ENCODE peak calls at places on chromosome X, in six cellular contexts. W, M, S, O, X and B are unnamed samples.

GRCh38 chrX:108156082-108156481 is 64.5 kb downstream of the ATG4A start:
- DNase-seq in W (no peak), M (no peak), S (no peak), O (no peak), X (no peak), B (no peak)

GRCh38 chrX:53584891-53585290 is 101.6 kb downstream of the HUWE1 start:
- DNase-seq in W (no peak), M (no peak), S (no peak), O (no peak), X (no peak), B (no peak)

GRCh38 chrX:39065051-39065871 is 264.0 kb downstream of the MID1IP1 start:
- DNase-seq in W (no peak), M (no peak), S (no peak), O (no peak), X (no peak), B (peak)

GRCh38 chrX:84187501-84188319 is at the start of gene RPS6KA6:
- DNase-seq in W (no peak), M (peak), S (peak), O (peak), X (peak), B (peak)

GRCh38 chrX:2540426-2540942 is 39.7 kb upstream of the DHRSX start:
- DNase-seq in W (no peak), M (no peak), S (no peak), O (no peak), X (no peak), B (no peak)

GRCh38 chrX:49993661-49994060 is 71.3 kb downstream of the CLCN5 start:
- DNase-seq in W (no peak), M (no peak), S (no peak), O (no peak), X (no peak), B (no peak)

GRCh38 chrX:70479970-70480659 is 35.5 kb downstream of the DLG3 start:
- DNase-seq in W (no peak), M (no peak), S (no peak), O (no peak), X (peak), B (no peak)

GRCh38 chrX:2697741-2698294 is 6.7 kb downstream of the CD99 start:
- DNase-seq in W (no peak), M (no peak), S (no peak), O (no peak), X (no peak), B (no peak)

GRCh38 chrX:48539345-48540014 is at the start of gene TBC1D25:
- DNase-seq in W (peak), M (peak), S (peak), O (peak), X (peak), B (peak)
- TF ChIP-seq CTCF in W (peak), M (peak), S (peak), O (peak), X (peak), B (peak)

GRCh38 chrX:122703762-122704161 is 480.3 kb upstream of the GRIA3 start:
- DNase-seq in W (no peak), M (no peak), S (peak), O (no peak), X (peak), B (no peak)
- TF ChIP-seq CTCF in W (no peak), M (no peak), S (peak), O (no peak), X (peak), B (no peak)

GRCh38 chrX:102341867-102342266 is 94.9 kb downstream of the NXF2 start:
- DNase-seq in W (no peak), M (peak), S (no peak), O (no peak), X (no peak), B (no peak)
- TF ChIP-seq CTCF in W (peak), M (peak), S (peak), O (no peak), X (no peak), B (peak)

DNA sequence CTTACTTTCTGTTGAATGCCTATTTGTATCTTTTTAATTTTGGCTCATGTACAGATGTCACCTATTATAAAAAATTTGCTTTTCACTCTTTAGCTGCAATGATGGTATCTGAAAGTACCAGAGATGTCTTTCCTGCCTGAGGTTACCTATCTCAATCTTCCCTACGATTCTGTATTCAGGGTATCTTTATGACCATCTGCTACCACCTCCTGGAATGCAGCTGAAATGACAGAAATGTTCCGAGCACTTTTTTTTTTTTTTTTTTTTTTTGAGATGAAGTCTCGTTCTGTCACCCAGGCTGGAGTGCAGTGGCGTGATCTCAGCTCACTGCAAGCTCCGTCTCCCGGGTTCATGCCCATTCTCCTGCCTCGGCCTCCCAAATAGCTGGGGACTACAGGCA is 136.4 kb downstream of the REPS2 start:
- DNase-seq in W (no peak), M (peak), S (peak), O (no peak), X (peak), B (no peak)
- TF ChIP-seq CTCF in W (no peak), M (peak), S (peak), O (no peak), X (peak), B (peak)

GRCh38 chrX:153644356-153645125 is 2.5 kb upstream of the DUSP9 start:
- DNase-seq in W (no peak), M (no peak), S (no peak), O (no peak), X (no peak), B (no peak)
- TF ChIP-seq CTCF in W (peak), M (no peak), S (no peak), O (no peak), X (no peak), B (no peak)

GRCh38 chrX:135973025-135973547 is 702 bp downstream of the MMGT1 start:
- DNase-seq in W (no peak), M (peak), S (peak), O (no peak), X (peak), B (no peak)
- TF ChIP-seq CTCF in W (no peak), M (peak), S (peak), O (no peak), X (peak), B (peak)

GRCh38 chrX:98637451-98637850 is 1753.7 kb downstream of the RPA4 start:
- DNase-seq in W (no peak), M (no peak), S (no peak), O (no peak), X (no peak), B (no peak)
- TF ChIP-seq CTCF in W (no peak), M (no peak), S (no peak), O (no peak), X (no peak), B (no peak)

GRCh38 chrX:81957900-81958545 is 756.1 kb downstream of the SH3BGRL start:
- DNase-seq in W (no peak), M (peak), S (no peak), O (no peak), X (peak), B (no peak)
- TF ChIP-seq CTCF in W (peak), M (peak), S (no peak), O (peak), X (no peak), B (peak)